ENCODE peak calls at places on chromosomes 5 and 9, in seven cellular contexts. One of them, this sample, is unnamed.

GRCh38 chr9:32136700-32137339 is 247.6 kb upstream of the ACO1 start:
- DNase-seq in endothelial cell: no peak
- DNase-seq in activated CD4-positive, alpha-beta memory T cell treated with anti-CD3 and anti-CD28 coated beads for 36 hours: no peak
- DNase-seq in heart right ventricle: no peak
- DNase-seq in ACHN: no peak
- DNase-seq in gastrocnemius medialis: no peak
- DNase-seq in upper lobe of right lung: no peak
- DNase-seq in this sample: no peak

GRCh38 chr5:128426090-128426534 is 111.9 kb downstream of the FBN2 start:
- DNase-seq in endothelial cell: no peak
- DNase-seq in activated CD4-positive, alpha-beta memory T cell treated with anti-CD3 and anti-CD28 coated beads for 36 hours: no peak
- DNase-seq in heart right ventricle: no peak
- DNase-seq in ACHN: no peak
- DNase-seq in gastrocnemius medialis: no peak
- DNase-seq in upper lobe of right lung: no peak
- DNase-seq in this sample: no peak

GRCh38 chr9:133057006-133057405 is 4.8 kb upstream of the CEL start:
- DNase-seq in endothelial cell: no peak
- DNase-seq in activated CD4-positive, alpha-beta memory T cell treated with anti-CD3 and anti-CD28 coated beads for 36 hours: no peak
- DNase-seq in heart right ventricle: no peak
- DNase-seq in ACHN: no peak
- DNase-seq in gastrocnemius medialis: no peak
- DNase-seq in upper lobe of right lung: no peak
- DNase-seq in this sample: no peak

GRCh38 chr5:1768283-1769000 is 31.2 kb downstream of the MRPL36 start:
- DNase-seq in endothelial cell: no peak
- DNase-seq in activated CD4-positive, alpha-beta memory T cell treated with anti-CD3 and anti-CD28 coated beads for 36 hours: no peak
- DNase-seq in heart right ventricle: no peak
- DNase-seq in ACHN: no peak
- DNase-seq in gastrocnemius medialis: no peak
- DNase-seq in upper lobe of right lung: no peak
- DNase-seq in this sample: no peak

GRCh38 chr9:128257086-128257825 is 18.6 kb downstream of the GOLGA2 start:
- DNase-seq in endothelial cell: no peak
- DNase-seq in activated CD4-positive, alpha-beta memory T cell treated with anti-CD3 and anti-CD28 coated beads for 36 hours: no peak
- DNase-seq in heart right ventricle: no peak
- DNase-seq in ACHN: no peak
- DNase-seq in gastrocnemius medialis: no peak
- DNase-seq in upper lobe of right lung: no peak
- DNase-seq in this sample: no peak

GRCh38 chr5:132819468-132819867 is 6.4 kb downstream of the SOWAHA start:
- DNase-seq in endothelial cell: no peak
- DNase-seq in activated CD4-positive, alpha-beta memory T cell treated with anti-CD3 and anti-CD28 coated beads for 36 hours: no peak
- DNase-seq in heart right ventricle: no peak
- DNase-seq in ACHN: no peak
- DNase-seq in gastrocnemius medialis: no peak
- DNase-seq in upper lobe of right lung: no peak
- DNase-seq in this sample: no peak

GRCh38 chr5:2755811-2756210 is 4.3 kb upstream of the IRX2 start:
- DNase-seq in endothelial cell: no peak
- DNase-seq in activated CD4-positive, alpha-beta memory T cell treated with anti-CD3 and anti-CD28 coated beads for 36 hours: no peak
- DNase-seq in heart right ventricle: no peak
- DNase-seq in ACHN: no peak
- DNase-seq in gastrocnemius medialis: no peak
- DNase-seq in upper lobe of right lung: no peak
- DNase-seq in this sample: no peak

GRCh38 chr9:75147638-75148037 is 59.3 kb downstream of the OSTF1 start:
- DNase-seq in endothelial cell: no peak
- DNase-seq in activated CD4-positive, alpha-beta memory T cell treated with anti-CD3 and anti-CD28 coated beads for 36 hours: no peak
- DNase-seq in heart right ventricle: no peak
- DNase-seq in ACHN: no peak
- DNase-seq in gastrocnemius medialis: no peak
- DNase-seq in upper lobe of right lung: no peak
- DNase-seq in this sample: no peak